ENCODE peak calls at places on chromosomes 5 and 9, in nine cellular contexts. M is stimulated activated CD4-positive, alpha-beta T cell treated with anti-CD3 and anti-CD28 coated beads, Interleukin-1b, Interleukin-23, amount 100 ng/mL, for 4 hours; B is activated naive CD8-positive, alpha-beta T cell treated with anti-CD3 and anti-CD28 coated beads for 36 hours; H is activated T-helper 1 cell treated with Interleukin-2 at 50 U/mL for 16 hours; F is activated naive CD4-positive, alpha-beta T cell treated with Interleukin-2 at 50 U/mL for 16 hours; C is neural crest cell; A is naive thymus-derived CD8-positive, alpha-beta T cell; N is Kasumi-1; S is BE2C. I is an unnamed sample.

GRCh38 chr9:37944671-37945481 is 40.9 kb upstream of the SLC25A51 start:
- DNase-seq in M (no peak), B (no peak), H (no peak), F (no peak), C (no peak), A (no peak), N (no peak), S (no peak), I (no peak)

GRCh38 chr5:75275736-75276135 is 39.1 kb upstream of the ANKRD31 start:
- DNase-seq in M (no peak), B (no peak), H (no peak), F (no peak), C (no peak), A (no peak), N (no peak), S (no peak), I (no peak)

GRCh38 chr5:38613475-38613874 is 57.0 kb upstream of the LIFR start:
- DNase-seq in M (no peak), B (no peak), H (no peak), F (no peak), C (no peak), A (no peak), N (no peak), S (no peak), I (no peak)

GRCh38 chr9:88953401-88954029 is 37.8 kb upstream of the S1PR3 start:
- DNase-seq in M (no peak), B (no peak), H (no peak), F (no peak), C (no peak), A (no peak), N (no peak), S (no peak), I (no peak)

GRCh38 chr5:5188377-5189020 is 48.4 kb downstream of the ADAMTS16 start:
- DNase-seq in M (no peak), B (no peak), H (no peak), F (no peak), C (no peak), A (no peak), N (no peak), S (no peak), I (no peak)

GRCh38 chr9:22088372-22089063 is 79.4 kb upstream of the CDKN2B start:
- DNase-seq in M (no peak), B (no peak), H (no peak), F (no peak), C (no peak), A (no peak), N (no peak), S (no peak), I (no peak)

GRCh38 chr5:102815560-102816324 is 60.6 kb downstream of the PAM start:
- DNase-seq in M (no peak), B (no peak), H (no peak), F (no peak), C (no peak), A (no peak), N (peak; percentile 73), S (no peak), I (no peak)

GRCh38 chr9:33163433-33164137 is 3.6 kb downstream of the B4GALT1 start:
- DNase-seq in M (no peak), B (no peak), H (no peak), F (no peak), C (no peak), A (no peak), N (no peak), S (no peak), I (no peak)

GRCh38 chr5:17189381-17190036 is 27.9 kb upstream of the BASP1 start:
- DNase-seq in M (peak; percentile 64), B (peak; percentile 41), H (peak; percentile 6), F (peak; percentile 44), C (peak; percentile 93), A (peak; percentile 36), N (peak; percentile 87), S (peak; percentile 84), I (peak; percentile 65)

GRCh38 chr5:78515665-78516064 is 132.9 kb downstream of the LHFPL2 start:
- DNase-seq in M (no peak), B (no peak), H (no peak), F (no peak), C (no peak), A (no peak), N (no peak), S (no peak), I (no peak)

GRCh38 chr5:3214838-3215374 is 380.7 kb upstream of the IRX1 start:
- DNase-seq in M (no peak), B (no peak), H (no peak), F (no peak), C (no peak), A (no peak), N (no peak), S (no peak), I (no peak)

GRCh38 chr9:37514999-37515398 is 29.3 kb downstream of the POLR1E start:
- DNase-seq in M (no peak), B (no peak), H (no peak), F (no peak), C (no peak), A (no peak), N (no peak), S (no peak), I (no peak)

GRCh38 chr9:89137548-89138462 is 40.8 kb downstream of the SHC3 start:
- DNase-seq in M (no peak), B (peak; percentile 42), H (no peak), F (no peak), C (no peak), A (no peak), N (peak; percentile 78), S (no peak), I (no peak)

GRCh38 chr9:86187121-86187520 is 72.3 kb downstream of the C9orf153 start:
- DNase-seq in M (no peak), B (no peak), H (no peak), F (no peak), C (no peak), A (no peak), N (no peak), S (no peak), I (no peak)

GRCh38 chr9:106929471-106930198 is 66.7 kb downstream of the ZNF462 start:
- DNase-seq in M (no peak), B (no peak), H (no peak), F (no peak), C (no peak), A (no peak), N (no peak), S (no peak), I (no peak)

GRCh38 chr5:56950626-56951130 is 1.2 kb downstream of the MIER3 start:
- DNase-seq in M (peak; percentile 51), B (peak; percentile 63), H (peak; percentile 18), F (peak; percentile 55), C (peak; percentile 44), A (peak; percentile 47), N (peak; percentile 84), S (peak; percentile 68), I (peak; percentile 32)

GRCh38 chr5:157303023-157303422 is 37.1 kb downstream of the CYFIP2 start:
- DNase-seq in M (no peak), B (no peak), H (no peak), F (no peak), C (no peak), A (no peak), N (no peak), S (no peak), I (no peak)

GRCh38 chr5:109247943-109248342 is 161.8 kb downstream of the PJA2 start:
- DNase-seq in M (no peak), B (no peak), H (no peak), F (no peak), C (no peak), A (no peak), N (peak; percentile 2), S (no peak), I (no peak)

GRCh38 chr5:159051431-159052281 is 48.1 kb downstream of the EBF1 start:
- DNase-seq in M (no peak), B (peak; percentile 8), H (no peak), F (no peak), C (peak; percentile 42), A (no peak), N (no peak), S (peak; percentile 64), I (no peak)

GRCh38 chr9:138006576-138007233 is 129.1 kb downstream of the CACNA1B start:
- DNase-seq in M (no peak), B (no peak), H (no peak), F (no peak), C (no peak), A (no peak), N (no peak), S (no peak), I (no peak)

I was measured in K562.